ENCODE peak calls at places on chromosomes 12 and 14, in five cellular contexts. U is stimulated activated CD8-positive, alpha-beta memory T cell treated with anti-CD3 and anti-CD28 coated beads, Interleukin-7, amount 100 ng/mL, for 4 hours; W is CD4-positive, alpha-beta memory T cell; A is HT1080; M is AG09309. V is an unnamed sample.

GRCh38 chr14:56963381-56963780 is 153.1 kb upstream of the OTX2 start:
- DNase-seq in U (no peak), W (no peak), A (no peak), M (no peak), V (no peak)

GRCh38 chr12:127334324-127334723 is 932.6 kb upstream of the TMEM132C start:
- DNase-seq in U (no peak), W (no peak), A (no peak), M (no peak), V (no peak)

GRCh38 chr12:51826881-51827280 is 21.6 kb downstream of the FIGNL2 start:
- DNase-seq in U (no peak), W (no peak), A (no peak), M (no peak), V (no peak)

GRCh38 chr14:63454863-63455622 is 88.1 kb downstream of the PPP2R5E start:
- DNase-seq in U (no peak), W (no peak), A (peak; percentile 50), M (peak; percentile 10), V (no peak)

GRCh38 chr12:19431407-19432308 is 7.6 kb upstream of the AEBP2 start:
- DNase-seq in U (peak; percentile 5), W (no peak), A (peak; percentile 34), M (peak; percentile 38), V (no peak)

GRCh38 chr12:13211191-13211858 is 14.8 kb downstream of the EMP1 start:
- DNase-seq in U (no peak), W (no peak), A (peak; percentile 71), M (no peak), V (no peak)

GRCh38 chr14:50388256-50388931 is 8.3 kb downstream of the CDKL1 start:
- DNase-seq in U (no peak), W (no peak), A (no peak), M (no peak), V (no peak)

GRCh38 chr12:6376079-6376941 is 947 bp upstream of the SCNN1A start:
- DNase-seq in U (no peak), W (no peak), A (peak; percentile 71), M (no peak), V (peak; percentile 73)

GRCh38 chr14:30943694-30944093 is 69.3 kb downstream of the COCH start:
- DNase-seq in U (no peak), W (no peak), A (no peak), M (no peak), V (no peak)